ENCODE peak calls at places on chromosomes 2 and 18, in four cellular contexts. J is WTC11; N is germinal center; Q is naive thymus-derived CD4-positive, alpha-beta T cell. X is an unnamed sample.

GRCh38 chr2:78351208-78351607 is 674.3 kb upstream of the REG3G start:
- DNase-seq in J (no peak), N (no peak), Q (no peak), X (no peak)

GRCh38 chr2:98502556-98503335 is 58.1 kb downstream of the INPP4A start:
- DNase-seq in J (no peak), N (no peak), Q (no peak), X (no peak)

GRCh38 chr2:237390235-237390634 is 23.7 kb downstream of the COL6A3 start:
- DNase-seq in J (no peak), N (no peak), Q (no peak), X (no peak)

GRCh38 chr2:187499941-187500532 is 52.0 kb upstream of the CALCRL start:
- DNase-seq in J (peak), N (peak), Q (peak), X (peak)

GRCh38 chr2:144937899-144938298 is 418.0 kb upstream of the ZEB2 start:
- DNase-seq in J (no peak), N (no peak), Q (no peak), X (no peak)

GRCh38 chr2:207416936-207417718 is 112.6 kb upstream of the CREB1 start:
- DNase-seq in J (no peak), N (no peak), Q (no peak), X (no peak)

GRCh38 chr2:181642071-181642470 is 14.8 kb downstream of the CERKL start:
- DNase-seq in J (no peak), N (no peak), Q (no peak), X (no peak)

GRCh38 chr18:58787750-58788149 is 76.9 kb upstream of the ZNF532 start:
- DNase-seq in J (no peak), N (no peak), Q (no peak), X (no peak)

GRCh38 chr2:96870631-96871255 is 863 bp upstream of the SEMA4C start:
- DNase-seq in J (no peak), N (no peak), Q (peak), X (no peak)

GRCh38 chr2:16773080-16773713 is 107.6 kb upstream of the CYRIA start:
- DNase-seq in J (peak), N (peak), Q (no peak), X (peak)

GRCh38 chr2:143071185-143071876 is 57.9 kb upstream of the ARHGAP15 start:
- DNase-seq in J (no peak), N (no peak), Q (no peak), X (no peak)

GRCh38 chr18:7830468-7830867 is 263.4 kb downstream of the PTPRM start:
- DNase-seq in J (no peak), N (peak), Q (no peak), X (no peak)

GRCh38 chr2:174117951-174118930 is 130.1 kb downstream of the OLA1 start:
- DNase-seq in J (no peak), N (no peak), Q (no peak), X (no peak)

GRCh38 chr2:241001413-241002274 is 3.2 kb downstream of the SNED1 start:
- DNase-seq in J (no peak), N (no peak), Q (no peak), X (peak)

GRCh38 chr2:2749206-2749598 is 418.1 kb upstream of the MYT1L start:
- DNase-seq in J (no peak), N (no peak), Q (no peak), X (no peak)

GRCh38 chr18:48792141-48792540 is 158.6 kb downstream of the SMAD7 start:
- DNase-seq in J (no peak), N (no peak), Q (no peak), X (peak)

GRCh38 chr2:72991439-72991725 is 74.1 kb downstream of the EMX1 start:
- DNase-seq in J (no peak), N (no peak), Q (no peak), X (no peak)